ENCODE peak calls at places on chromosome 4, in nine cellular contexts. One of them, this sample, is unnamed.

GRCh38 chr4:8465615-8466611 is 25.3 kb downstream of the TRMT44 start:
- DNase-seq in stimulated activated CD8-positive, alpha-beta memory T cell treated with anti-CD3 and anti-CD28 coated beads, Interleukin-4, amount 100 ng/mL, for 24 hours: no peak
- DNase-seq in GM13977: no peak
- DNase-seq in GM19239: no peak
- DNase-seq in hepatocyte: no peak
- DNase-seq in activated T-cell treated with anti-CD3 and anti-CD28 coated beads, Interleukin-2, amount 50 U/mL, for 24 hours: no peak
- DNase-seq in GM12865: no peak
- DNase-seq in activated T-helper 1 cell treated with anti-CD3 and anti-CD28 coated beads, Interleukin-2, amount 50 U/mL, for 16 hours: no peak
- DNase-seq in stimulated activated CD4-positive, alpha-beta T cell treated with anti-CD3 and anti-CD28 coated beads, Interleukin-12 subunit alpha, Interleukin-12 subunit beta, amount 100 ng/mL, for 48 hours: no peak
- DNase-seq in this sample: no peak

GRCh38 chr4:38071801-38072567 is 111.8 kb downstream of the PTTG2 start:
- DNase-seq in GM12865: peak
- DNase-seq in stimulated activated CD4-positive, alpha-beta T cell treated with anti-CD3 and anti-CD28 coated beads, Interleukin-12 subunit alpha, Interleukin-12 subunit beta, amount 100 ng/mL, for 48 hours: no peak
- DNase-seq in hepatocyte: no peak
- DNase-seq in activated T-cell treated with anti-CD3 and anti-CD28 coated beads, Interleukin-2, amount 50 U/mL, for 24 hours: no peak
- DNase-seq in GM19239: no peak
- DNase-seq in activated T-helper 1 cell treated with anti-CD3 and anti-CD28 coated beads, Interleukin-2, amount 50 U/mL, for 16 hours: no peak
- DNase-seq in stimulated activated CD8-positive, alpha-beta memory T cell treated with anti-CD3 and anti-CD28 coated beads, Interleukin-4, amount 100 ng/mL, for 24 hours: no peak
- DNase-seq in GM13977: peak
- DNase-seq in this sample: no peak

GRCh38 chr4:15755781-15756180 is 22.3 kb upstream of the CD38 start:
- DNase-seq in GM13977: no peak
- DNase-seq in hepatocyte: no peak
- DNase-seq in activated T-cell treated with anti-CD3 and anti-CD28 coated beads, Interleukin-2, amount 50 U/mL, for 24 hours: no peak
- DNase-seq in GM19239: no peak
- DNase-seq in stimulated activated CD4-positive, alpha-beta T cell treated with anti-CD3 and anti-CD28 coated beads, Interleukin-12 subunit alpha, Interleukin-12 subunit beta, amount 100 ng/mL, for 48 hours: no peak
- DNase-seq in stimulated activated CD8-positive, alpha-beta memory T cell treated with anti-CD3 and anti-CD28 coated beads, Interleukin-4, amount 100 ng/mL, for 24 hours: no peak
- DNase-seq in activated T-helper 1 cell treated with anti-CD3 and anti-CD28 coated beads, Interleukin-2, amount 50 U/mL, for 16 hours: no peak
- DNase-seq in GM12865: no peak
- DNase-seq in this sample: no peak

GRCh38 chr4:46404961-46405360 is 15.0 kb upstream of the GABRA2 start:
- DNase-seq in hepatocyte: peak
- DNase-seq in activated T-cell treated with anti-CD3 and anti-CD28 coated beads, Interleukin-2, amount 50 U/mL, for 24 hours: no peak
- DNase-seq in stimulated activated CD4-positive, alpha-beta T cell treated with anti-CD3 and anti-CD28 coated beads, Interleukin-12 subunit alpha, Interleukin-12 subunit beta, amount 100 ng/mL, for 48 hours: no peak
- DNase-seq in GM19239: no peak
- DNase-seq in activated T-helper 1 cell treated with anti-CD3 and anti-CD28 coated beads, Interleukin-2, amount 50 U/mL, for 16 hours: no peak
- DNase-seq in GM12865: no peak
- DNase-seq in stimulated activated CD8-positive, alpha-beta memory T cell treated with anti-CD3 and anti-CD28 coated beads, Interleukin-4, amount 100 ng/mL, for 24 hours: no peak
- DNase-seq in GM13977: no peak
- DNase-seq in this sample: no peak

GRCh38 chr4:156972370-156972980 is 876 bp upstream of the PDGFC start:
- DNase-seq in hepatocyte: peak
- DNase-seq in GM12865: no peak
- DNase-seq in activated T-cell treated with anti-CD3 and anti-CD28 coated beads, Interleukin-2, amount 50 U/mL, for 24 hours: no peak
- DNase-seq in stimulated activated CD4-positive, alpha-beta T cell treated with anti-CD3 and anti-CD28 coated beads, Interleukin-12 subunit alpha, Interleukin-12 subunit beta, amount 100 ng/mL, for 48 hours: no peak
- DNase-seq in GM13977: peak
- DNase-seq in stimulated activated CD8-positive, alpha-beta memory T cell treated with anti-CD3 and anti-CD28 coated beads, Interleukin-4, amount 100 ng/mL, for 24 hours: no peak
- DNase-seq in GM19239: no peak
- DNase-seq in activated T-helper 1 cell treated with anti-CD3 and anti-CD28 coated beads, Interleukin-2, amount 50 U/mL, for 16 hours: no peak
- DNase-seq in this sample: no peak

GRCh38 chr4:1693131-1693896 is 9.2 kb upstream of the FAM53A start:
- DNase-seq in stimulated activated CD8-positive, alpha-beta memory T cell treated with anti-CD3 and anti-CD28 coated beads, Interleukin-4, amount 100 ng/mL, for 24 hours: peak
- DNase-seq in activated T-helper 1 cell treated with anti-CD3 and anti-CD28 coated beads, Interleukin-2, amount 50 U/mL, for 16 hours: peak
- DNase-seq in hepatocyte: peak
- DNase-seq in activated T-cell treated with anti-CD3 and anti-CD28 coated beads, Interleukin-2, amount 50 U/mL, for 24 hours: peak
- DNase-seq in stimulated activated CD4-positive, alpha-beta T cell treated with anti-CD3 and anti-CD28 coated beads, Interleukin-12 subunit alpha, Interleukin-12 subunit beta, amount 100 ng/mL, for 48 hours: peak
- DNase-seq in GM19239: peak
- DNase-seq in GM12865: peak
- DNase-seq in GM13977: peak
- DNase-seq in this sample: no peak

GRCh38 chr4:76546282-76547166 is 111.5 kb downstream of the SHROOM3 start:
- DNase-seq in stimulated activated CD4-positive, alpha-beta T cell treated with anti-CD3 and anti-CD28 coated beads, Interleukin-12 subunit alpha, Interleukin-12 subunit beta, amount 100 ng/mL, for 48 hours: no peak
- DNase-seq in GM19239: no peak
- DNase-seq in GM12865: no peak
- DNase-seq in activated T-cell treated with anti-CD3 and anti-CD28 coated beads, Interleukin-2, amount 50 U/mL, for 24 hours: no peak
- DNase-seq in hepatocyte: peak
- DNase-seq in activated T-helper 1 cell treated with anti-CD3 and anti-CD28 coated beads, Interleukin-2, amount 50 U/mL, for 16 hours: no peak
- DNase-seq in GM13977: no peak
- DNase-seq in stimulated activated CD8-positive, alpha-beta memory T cell treated with anti-CD3 and anti-CD28 coated beads, Interleukin-4, amount 100 ng/mL, for 24 hours: no peak
- DNase-seq in this sample: no peak

GRCh38 chr4:8216443-8217245 is 17.6 kb downstream of the SH3TC1 start:
- DNase-seq in activated T-cell treated with anti-CD3 and anti-CD28 coated beads, Interleukin-2, amount 50 U/mL, for 24 hours: no peak
- DNase-seq in stimulated activated CD4-positive, alpha-beta T cell treated with anti-CD3 and anti-CD28 coated beads, Interleukin-12 subunit alpha, Interleukin-12 subunit beta, amount 100 ng/mL, for 48 hours: no peak
- DNase-seq in hepatocyte: no peak
- DNase-seq in stimulated activated CD8-positive, alpha-beta memory T cell treated with anti-CD3 and anti-CD28 coated beads, Interleukin-4, amount 100 ng/mL, for 24 hours: no peak
- DNase-seq in GM12865: no peak
- DNase-seq in GM19239: no peak
- DNase-seq in activated T-helper 1 cell treated with anti-CD3 and anti-CD28 coated beads, Interleukin-2, amount 50 U/mL, for 16 hours: no peak
- DNase-seq in GM13977: no peak
- DNase-seq in this sample: no peak

GRCh38 chr4:113996599-113997177 is 17.2 kb upstream of the ARSJ start:
- DNase-seq in activated T-helper 1 cell treated with anti-CD3 and anti-CD28 coated beads, Interleukin-2, amount 50 U/mL, for 16 hours: no peak
- DNase-seq in stimulated activated CD4-positive, alpha-beta T cell treated with anti-CD3 and anti-CD28 coated beads, Interleukin-12 subunit alpha, Interleukin-12 subunit beta, amount 100 ng/mL, for 48 hours: no peak
- DNase-seq in hepatocyte: no peak
- DNase-seq in activated T-cell treated with anti-CD3 and anti-CD28 coated beads, Interleukin-2, amount 50 U/mL, for 24 hours: no peak
- DNase-seq in GM19239: no peak
- DNase-seq in GM12865: no peak
- DNase-seq in stimulated activated CD8-positive, alpha-beta memory T cell treated with anti-CD3 and anti-CD28 coated beads, Interleukin-4, amount 100 ng/mL, for 24 hours: no peak
- DNase-seq in GM13977: no peak
- DNase-seq in this sample: no peak

GRCh38 chr4:68572653-68573052 is 3.5 kb downstream of the UGT2B17 start:
- DNase-seq in stimulated activated CD8-positive, alpha-beta memory T cell treated with anti-CD3 and anti-CD28 coated beads, Interleukin-4, amount 100 ng/mL, for 24 hours: no peak
- DNase-seq in GM13977: no peak
- DNase-seq in activated T-cell treated with anti-CD3 and anti-CD28 coated beads, Interleukin-2, amount 50 U/mL, for 24 hours: no peak
- DNase-seq in GM19239: no peak
- DNase-seq in GM12865: peak
- DNase-seq in stimulated activated CD4-positive, alpha-beta T cell treated with anti-CD3 and anti-CD28 coated beads, Interleukin-12 subunit alpha, Interleukin-12 subunit beta, amount 100 ng/mL, for 48 hours: no peak
- DNase-seq in hepatocyte: no peak
- DNase-seq in activated T-helper 1 cell treated with anti-CD3 and anti-CD28 coated beads, Interleukin-2, amount 50 U/mL, for 16 hours: no peak
- DNase-seq in this sample: no peak

GRCh38 chr4:26372525-26373172 is 51.8 kb downstream of the RBPJ start:
- DNase-seq in GM13977: peak
- DNase-seq in GM12865: peak
- DNase-seq in GM19239: peak
- DNase-seq in activated T-helper 1 cell treated with anti-CD3 and anti-CD28 coated beads, Interleukin-2, amount 50 U/mL, for 16 hours: no peak
- DNase-seq in activated T-cell treated with anti-CD3 and anti-CD28 coated beads, Interleukin-2, amount 50 U/mL, for 24 hours: peak
- DNase-seq in hepatocyte: peak
- DNase-seq in stimulated activated CD8-positive, alpha-beta memory T cell treated with anti-CD3 and anti-CD28 coated beads, Interleukin-4, amount 100 ng/mL, for 24 hours: peak
- DNase-seq in stimulated activated CD4-positive, alpha-beta T cell treated with anti-CD3 and anti-CD28 coated beads, Interleukin-12 subunit alpha, Interleukin-12 subunit beta, amount 100 ng/mL, for 48 hours: peak
- DNase-seq in this sample: no peak

GRCh38 chr4:104017213-104017612 is 297.4 kb upstream of the TACR3 start:
- DNase-seq in GM13977: no peak
- DNase-seq in activated T-cell treated with anti-CD3 and anti-CD28 coated beads, Interleukin-2, amount 50 U/mL, for 24 hours: no peak
- DNase-seq in hepatocyte: no peak
- DNase-seq in stimulated activated CD8-positive, alpha-beta memory T cell treated with anti-CD3 and anti-CD28 coated beads, Interleukin-4, amount 100 ng/mL, for 24 hours: no peak
- DNase-seq in stimulated activated CD4-positive, alpha-beta T cell treated with anti-CD3 and anti-CD28 coated beads, Interleukin-12 subunit alpha, Interleukin-12 subunit beta, amount 100 ng/mL, for 48 hours: no peak
- DNase-seq in GM12865: no peak
- DNase-seq in activated T-helper 1 cell treated with anti-CD3 and anti-CD28 coated beads, Interleukin-2, amount 50 U/mL, for 16 hours: no peak
- DNase-seq in GM19239: no peak
- DNase-seq in this sample: no peak

GRCh38 chr4:73662709-73663546 is 42.7 kb upstream of the RASSF6 start:
- DNase-seq in GM19239: peak
- DNase-seq in GM13977: peak
- DNase-seq in stimulated activated CD4-positive, alpha-beta T cell treated with anti-CD3 and anti-CD28 coated beads, Interleukin-12 subunit alpha, Interleukin-12 subunit beta, amount 100 ng/mL, for 48 hours: no peak
- DNase-seq in activated T-cell treated with anti-CD3 and anti-CD28 coated beads, Interleukin-2, amount 50 U/mL, for 24 hours: no peak
- DNase-seq in stimulated activated CD8-positive, alpha-beta memory T cell treated with anti-CD3 and anti-CD28 coated beads, Interleukin-4, amount 100 ng/mL, for 24 hours: no peak
- DNase-seq in hepatocyte: peak
- DNase-seq in activated T-helper 1 cell treated with anti-CD3 and anti-CD28 coated beads, Interleukin-2, amount 50 U/mL, for 16 hours: no peak
- DNase-seq in GM12865: peak
- DNase-seq in this sample: no peak

GRCh38 chr4:156390599-156391296 is 437.1 kb upstream of the CTSO start:
- DNase-seq in activated T-cell treated with anti-CD3 and anti-CD28 coated beads, Interleukin-2, amount 50 U/mL, for 24 hours: no peak
- DNase-seq in GM12865: no peak
- DNase-seq in GM13977: no peak
- DNase-seq in hepatocyte: no peak
- DNase-seq in activated T-helper 1 cell treated with anti-CD3 and anti-CD28 coated beads, Interleukin-2, amount 50 U/mL, for 16 hours: no peak
- DNase-seq in stimulated activated CD8-positive, alpha-beta memory T cell treated with anti-CD3 and anti-CD28 coated beads, Interleukin-4, amount 100 ng/mL, for 24 hours: no peak
- DNase-seq in stimulated activated CD4-positive, alpha-beta T cell treated with anti-CD3 and anti-CD28 coated beads, Interleukin-12 subunit alpha, Interleukin-12 subunit beta, amount 100 ng/mL, for 48 hours: no peak
- DNase-seq in GM19239: no peak
- DNase-seq in this sample: no peak

GRCh38 chr4:183610033-183610432 is 49.0 kb downstream of the RWDD4 start:
- DNase-seq in stimulated activated CD8-positive, alpha-beta memory T cell treated with anti-CD3 and anti-CD28 coated beads, Interleukin-4, amount 100 ng/mL, for 24 hours: no peak
- DNase-seq in GM12865: no peak
- DNase-seq in hepatocyte: peak
- DNase-seq in GM13977: no peak
- DNase-seq in activated T-helper 1 cell treated with anti-CD3 and anti-CD28 coated beads, Interleukin-2, amount 50 U/mL, for 16 hours: no peak
- DNase-seq in stimulated activated CD4-positive, alpha-beta T cell treated with anti-CD3 and anti-CD28 coated beads, Interleukin-12 subunit alpha, Interleukin-12 subunit beta, amount 100 ng/mL, for 48 hours: no peak
- DNase-seq in GM19239: no peak
- DNase-seq in activated T-cell treated with anti-CD3 and anti-CD28 coated beads, Interleukin-2, amount 50 U/mL, for 24 hours: no peak
- DNase-seq in this sample: no peak

This sample was measured in dorsolateral prefrontal cortex.